ENCODE peak calls at places on chromosome 7, in ten cellular contexts. One of them, this sample, is unnamed.

GRCh38 chr7:146960747-146961416 is 844.3 kb downstream of the CNTNAP2 start:
- DNase-seq in endothelial cell: no peak
- DNase-seq in AG09309: no peak
- DNase-seq in ascending aorta: no peak
- DNase-seq in GM23338: peak
- DNase-seq in choroid plexus epithelial cell: no peak
- DNase-seq in cardiac fibroblast: no peak
- DNase-seq in colonic mucosa: no peak
- DNase-seq in brain microvascular endothelial cell: no peak
- DNase-seq in BJ: no peak
- DNase-seq in this sample: peak

GRCh38 chr7:128274246-128274889 is 33.3 kb downstream of the LEP start:
- DNase-seq in endothelial cell: no peak
- DNase-seq in AG09309: no peak
- DNase-seq in ascending aorta: no peak
- DNase-seq in GM23338: no peak
- DNase-seq in choroid plexus epithelial cell: no peak
- DNase-seq in cardiac fibroblast: no peak
- DNase-seq in colonic mucosa: no peak
- DNase-seq in brain microvascular endothelial cell: no peak
- DNase-seq in BJ: no peak
- DNase-seq in this sample: no peak

GRCh38 chr7:7897509-7897908 is 71.1 kb upstream of the GLCCI1 start:
- DNase-seq in endothelial cell: no peak
- DNase-seq in AG09309: no peak
- DNase-seq in ascending aorta: no peak
- DNase-seq in GM23338: peak
- DNase-seq in choroid plexus epithelial cell: no peak
- DNase-seq in cardiac fibroblast: no peak
- DNase-seq in colonic mucosa: no peak
- DNase-seq in brain microvascular endothelial cell: no peak
- DNase-seq in BJ: peak
- DNase-seq in this sample: no peak

GRCh38 chr7:155220881-155221280 is 76.8 kb upstream of the INSIG1 start:
- DNase-seq in endothelial cell: no peak
- DNase-seq in AG09309: no peak
- DNase-seq in ascending aorta: no peak
- DNase-seq in GM23338: no peak
- DNase-seq in choroid plexus epithelial cell: no peak
- DNase-seq in cardiac fibroblast: no peak
- DNase-seq in colonic mucosa: no peak
- DNase-seq in brain microvascular endothelial cell: no peak
- DNase-seq in BJ: no peak
- DNase-seq in this sample: no peak

GRCh38 chr7:3867847-3868246 is 566.8 kb downstream of the SDK1 start:
- DNase-seq in endothelial cell: no peak
- DNase-seq in AG09309: no peak
- DNase-seq in ascending aorta: no peak
- DNase-seq in GM23338: no peak
- DNase-seq in choroid plexus epithelial cell: peak
- DNase-seq in cardiac fibroblast: peak
- DNase-seq in colonic mucosa: peak
- DNase-seq in brain microvascular endothelial cell: no peak
- DNase-seq in BJ: no peak
- DNase-seq in this sample: no peak

GRCh38 chr7:158934628-158935027 is 78.3 kb downstream of the DYNC2I1 start:
- DNase-seq in endothelial cell: no peak
- DNase-seq in AG09309: no peak
- DNase-seq in ascending aorta: no peak
- DNase-seq in GM23338: no peak
- DNase-seq in choroid plexus epithelial cell: no peak
- DNase-seq in cardiac fibroblast: no peak
- DNase-seq in colonic mucosa: no peak
- DNase-seq in brain microvascular endothelial cell: no peak
- DNase-seq in BJ: no peak
- DNase-seq in this sample: no peak

GRCh38 chr7:130009848-130010688 is 41.1 kb downstream of the ZC3HC1 start:
- DNase-seq in endothelial cell: no peak
- DNase-seq in AG09309: peak
- DNase-seq in ascending aorta: no peak
- DNase-seq in GM23338: no peak
- DNase-seq in choroid plexus epithelial cell: peak
- DNase-seq in cardiac fibroblast: peak
- DNase-seq in colonic mucosa: peak
- DNase-seq in brain microvascular endothelial cell: peak
- DNase-seq in BJ: peak
- DNase-seq in this sample: no peak

GRCh38 chr7:136063337-136063666 is 86.1 kb upstream of the MTPN start:
- DNase-seq in endothelial cell: no peak
- DNase-seq in AG09309: no peak
- DNase-seq in ascending aorta: no peak
- DNase-seq in GM23338: no peak
- DNase-seq in choroid plexus epithelial cell: no peak
- DNase-seq in cardiac fibroblast: no peak
- DNase-seq in colonic mucosa: no peak
- DNase-seq in brain microvascular endothelial cell: no peak
- DNase-seq in BJ: no peak
- DNase-seq in this sample: no peak

GRCh38 chr7:100875356-100875751 is 451 bp downstream of the SRRT start:
- DNase-seq in endothelial cell: no peak
- DNase-seq in AG09309: no peak
- DNase-seq in ascending aorta: no peak
- DNase-seq in GM23338: peak
- DNase-seq in choroid plexus epithelial cell: no peak
- DNase-seq in cardiac fibroblast: no peak
- DNase-seq in colonic mucosa: no peak
- DNase-seq in brain microvascular endothelial cell: no peak
- DNase-seq in BJ: no peak
- DNase-seq in this sample: no peak

GRCh38 chr7:100874300-100874576 is 665 bp upstream of the SRRT start:
- DNase-seq in endothelial cell: no peak
- DNase-seq in AG09309: no peak
- DNase-seq in ascending aorta: no peak
- DNase-seq in GM23338: peak
- DNase-seq in choroid plexus epithelial cell: no peak
- DNase-seq in cardiac fibroblast: no peak
- DNase-seq in colonic mucosa: no peak
- DNase-seq in brain microvascular endothelial cell: no peak
- DNase-seq in BJ: no peak
- DNase-seq in this sample: no peak

GRCh38 chr7:100878013-100878412 is 3.1 kb downstream of the SRRT start:
- DNase-seq in endothelial cell: no peak
- DNase-seq in AG09309: no peak
- DNase-seq in ascending aorta: no peak
- DNase-seq in GM23338: no peak
- DNase-seq in choroid plexus epithelial cell: no peak
- DNase-seq in cardiac fibroblast: no peak
- DNase-seq in colonic mucosa: no peak
- DNase-seq in brain microvascular endothelial cell: no peak
- DNase-seq in BJ: no peak
- DNase-seq in this sample: no peak

GRCh38 chr7:100873599-100874299 is 1.2 kb upstream of the SRRT start:
- DNase-seq in endothelial cell: no peak
- DNase-seq in AG09309: no peak
- DNase-seq in ascending aorta: no peak
- DNase-seq in GM23338: no peak
- DNase-seq in choroid plexus epithelial cell: no peak
- DNase-seq in cardiac fibroblast: no peak
- DNase-seq in colonic mucosa: no peak
- DNase-seq in brain microvascular endothelial cell: no peak
- DNase-seq in BJ: no peak
- DNase-seq in this sample: no peak

GRCh38 chr7:100874577-100875355 is at the start of gene SRRT:
- DNase-seq in endothelial cell: peak
- DNase-seq in AG09309: peak
- DNase-seq in ascending aorta: peak
- DNase-seq in GM23338: peak
- DNase-seq in choroid plexus epithelial cell: peak
- DNase-seq in cardiac fibroblast: peak
- DNase-seq in colonic mucosa: peak
- DNase-seq in brain microvascular endothelial cell: peak
- DNase-seq in BJ: peak
- DNase-seq in this sample: peak
- TF ChIP-seq CTCF in endothelial cell: peak
- TF ChIP-seq CTCF in AG09309: peak
- TF ChIP-seq CTCF in ascending aorta: no peak
- TF ChIP-seq CTCF in GM23338: no peak
- TF ChIP-seq CTCF in choroid plexus epithelial cell: peak
- TF ChIP-seq CTCF in cardiac fibroblast: peak
- TF ChIP-seq CTCF in colonic mucosa: peak
- TF ChIP-seq CTCF in brain microvascular endothelial cell: peak
- TF ChIP-seq CTCF in BJ: peak
- TF ChIP-seq CTCF in this sample: no peak

GRCh38 chr7:116342125-116342524 is 131.8 kb downstream of the TES start:
- DNase-seq in endothelial cell: no peak
- DNase-seq in AG09309: no peak
- DNase-seq in ascending aorta: no peak
- DNase-seq in GM23338: no peak
- DNase-seq in choroid plexus epithelial cell: peak
- DNase-seq in cardiac fibroblast: no peak
- DNase-seq in colonic mucosa: no peak
- DNase-seq in brain microvascular endothelial cell: no peak
- DNase-seq in BJ: no peak
- DNase-seq in this sample: no peak

GRCh38 chr7:116339564-116339963 is 129.2 kb downstream of the TES start:
- DNase-seq in endothelial cell: no peak
- DNase-seq in AG09309: no peak
- DNase-seq in ascending aorta: no peak
- DNase-seq in GM23338: no peak
- DNase-seq in choroid plexus epithelial cell: peak
- DNase-seq in cardiac fibroblast: no peak
- DNase-seq in colonic mucosa: no peak
- DNase-seq in brain microvascular endothelial cell: no peak
- DNase-seq in BJ: no peak
- DNase-seq in this sample: no peak

GRCh38 chr7:116337800-116338199 is 127.5 kb downstream of the TES start:
- DNase-seq in endothelial cell: no peak
- DNase-seq in AG09309: no peak
- DNase-seq in ascending aorta: no peak
- DNase-seq in GM23338: no peak
- DNase-seq in choroid plexus epithelial cell: no peak
- DNase-seq in cardiac fibroblast: no peak
- DNase-seq in colonic mucosa: no peak
- DNase-seq in brain microvascular endothelial cell: no peak
- DNase-seq in BJ: no peak
- DNase-seq in this sample: no peak

GRCh38 chr7:116340201-116340847 is 130.0 kb downstream of the TES start:
- DNase-seq in endothelial cell: no peak
- DNase-seq in AG09309: no peak
- DNase-seq in ascending aorta: no peak
- DNase-seq in GM23338: no peak
- DNase-seq in choroid plexus epithelial cell: peak
- DNase-seq in cardiac fibroblast: peak
- DNase-seq in colonic mucosa: no peak
- DNase-seq in brain microvascular endothelial cell: no peak
- DNase-seq in BJ: no peak
- DNase-seq in this sample: no peak

DNA sequence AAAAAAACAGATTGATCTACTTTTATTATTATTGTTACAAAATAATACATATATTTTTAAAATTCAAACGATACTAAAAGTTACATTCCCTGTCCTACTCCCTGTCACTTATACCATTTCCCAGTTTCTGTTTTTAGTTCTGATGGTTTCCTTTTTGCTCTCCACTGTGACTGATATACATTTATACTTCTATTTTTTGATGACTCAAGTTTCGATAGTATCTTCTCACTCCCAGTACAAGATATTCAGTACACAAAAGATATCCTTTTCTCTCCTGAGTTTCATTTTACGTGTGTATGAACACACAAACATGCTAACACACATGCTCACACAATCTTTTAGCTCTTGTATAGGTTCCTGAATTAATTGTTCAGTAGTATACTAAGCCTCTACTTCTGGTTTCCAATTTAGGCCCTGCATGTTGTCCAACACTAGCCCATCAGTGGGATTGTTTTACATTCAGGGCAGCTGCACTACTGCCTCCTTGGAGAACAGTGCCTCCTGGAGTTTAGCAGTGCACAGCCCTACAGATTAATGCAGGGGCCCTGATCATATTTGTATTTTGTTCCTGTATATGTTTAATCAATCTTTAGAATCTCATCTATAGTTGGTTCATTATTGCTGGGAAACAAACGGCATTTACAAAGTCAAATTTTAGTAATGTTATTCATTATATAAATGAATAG is 131.0 kb downstream of the TES start:
- DNase-seq in endothelial cell: no peak
- DNase-seq in AG09309: no peak
- DNase-seq in ascending aorta: no peak
- DNase-seq in GM23338: no peak
- DNase-seq in choroid plexus epithelial cell: peak
- DNase-seq in cardiac fibroblast: peak
- DNase-seq in colonic mucosa: no peak
- DNase-seq in brain microvascular endothelial cell: no peak
- DNase-seq in BJ: no peak
- DNase-seq in this sample: no peak
- TF ChIP-seq CTCF in endothelial cell: no peak
- TF ChIP-seq CTCF in AG09309: peak
- TF ChIP-seq CTCF in ascending aorta: no peak
- TF ChIP-seq CTCF in GM23338: peak
- TF ChIP-seq CTCF in choroid plexus epithelial cell: peak
- TF ChIP-seq CTCF in cardiac fibroblast: peak
- TF ChIP-seq CTCF in colonic mucosa: no peak
- TF ChIP-seq CTCF in brain microvascular endothelial cell: peak
- TF ChIP-seq CTCF in BJ: no peak
- TF ChIP-seq CTCF in this sample: no peak

DNA sequence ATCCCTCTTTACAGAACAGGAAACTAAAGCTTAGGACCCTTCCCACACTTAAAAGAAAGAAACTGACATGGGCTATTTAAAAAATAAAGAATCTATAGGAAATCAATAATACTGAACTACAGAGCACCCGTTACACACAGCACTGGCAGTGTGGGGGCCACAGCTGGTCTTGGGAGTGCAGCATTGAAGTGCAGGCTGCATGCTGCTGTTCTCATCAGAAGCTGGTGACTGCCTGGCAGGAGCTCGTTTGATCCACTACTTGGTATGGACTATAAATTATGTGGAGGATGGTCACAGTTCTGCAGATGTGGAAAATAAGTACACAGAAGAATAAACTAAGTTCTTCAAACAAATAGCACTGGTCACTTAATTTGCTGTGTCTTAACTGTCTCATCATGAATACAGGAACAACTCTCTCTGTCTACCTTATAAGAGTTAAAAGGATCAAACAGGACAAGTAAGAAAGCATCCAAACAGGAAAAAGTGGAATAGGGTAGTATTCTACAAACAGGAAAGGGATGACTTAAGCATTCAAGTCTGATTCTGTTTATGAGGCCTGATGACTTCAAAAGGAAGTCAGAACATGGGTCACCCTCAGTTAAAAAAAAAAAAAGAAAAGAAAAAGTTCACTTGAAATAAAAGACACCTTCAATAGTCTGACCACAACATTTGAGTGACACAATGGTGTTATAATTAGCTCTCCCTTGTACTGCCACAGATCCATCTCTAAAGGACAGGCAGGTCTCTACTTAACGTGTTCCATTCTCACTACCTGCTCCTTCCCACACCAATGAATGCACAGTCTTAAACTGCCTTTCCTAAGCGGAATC is 21.0 kb downstream of the DOCK4 start:
- DNase-seq in endothelial cell: no peak
- DNase-seq in AG09309: no peak
- DNase-seq in ascending aorta: no peak
- DNase-seq in GM23338: no peak
- DNase-seq in choroid plexus epithelial cell: no peak
- DNase-seq in cardiac fibroblast: peak
- DNase-seq in colonic mucosa: no peak
- DNase-seq in brain microvascular endothelial cell: no peak
- DNase-seq in BJ: no peak
- DNase-seq in this sample: no peak
- TF ChIP-seq CTCF in endothelial cell: no peak
- TF ChIP-seq CTCF in AG09309: no peak
- TF ChIP-seq CTCF in ascending aorta: no peak
- TF ChIP-seq CTCF in GM23338: no peak
- TF ChIP-seq CTCF in choroid plexus epithelial cell: no peak
- TF ChIP-seq CTCF in cardiac fibroblast: no peak
- TF ChIP-seq CTCF in colonic mucosa: no peak
- TF ChIP-seq CTCF in brain microvascular endothelial cell: no peak
- TF ChIP-seq CTCF in BJ: no peak
- TF ChIP-seq CTCF in this sample: no peak

GRCh38 chr7:33981221-33981620 is 75.9 kb downstream of the BMPER start:
- DNase-seq in endothelial cell: no peak
- DNase-seq in AG09309: no peak
- DNase-seq in ascending aorta: no peak
- DNase-seq in GM23338: peak
- DNase-seq in choroid plexus epithelial cell: no peak
- DNase-seq in cardiac fibroblast: no peak
- DNase-seq in colonic mucosa: no peak
- DNase-seq in brain microvascular endothelial cell: no peak
- DNase-seq in BJ: no peak
- DNase-seq in this sample: no peak

GRCh38 chr7:33981686-33982424 is 76.5 kb downstream of the BMPER start:
- DNase-seq in endothelial cell: no peak
- DNase-seq in AG09309: peak
- DNase-seq in ascending aorta: no peak
- DNase-seq in GM23338: no peak
- DNase-seq in choroid plexus epithelial cell: peak
- DNase-seq in cardiac fibroblast: peak
- DNase-seq in colonic mucosa: no peak
- DNase-seq in brain microvascular endothelial cell: peak
- DNase-seq in BJ: no peak
- DNase-seq in this sample: no peak

GRCh38 chr7:33979300-33979806 is 74.0 kb downstream of the BMPER start:
- DNase-seq in endothelial cell: no peak
- DNase-seq in AG09309: no peak
- DNase-seq in ascending aorta: no peak
- DNase-seq in GM23338: no peak
- DNase-seq in choroid plexus epithelial cell: no peak
- DNase-seq in cardiac fibroblast: no peak
- DNase-seq in colonic mucosa: no peak
- DNase-seq in brain microvascular endothelial cell: no peak
- DNase-seq in BJ: no peak
- DNase-seq in this sample: no peak

GRCh38 chr7:33979807-33980355 is 74.5 kb downstream of the BMPER start:
- DNase-seq in endothelial cell: no peak
- DNase-seq in AG09309: peak
- DNase-seq in ascending aorta: no peak
- DNase-seq in GM23338: no peak
- DNase-seq in choroid plexus epithelial cell: peak
- DNase-seq in cardiac fibroblast: peak
- DNase-seq in colonic mucosa: no peak
- DNase-seq in brain microvascular endothelial cell: peak
- DNase-seq in BJ: peak
- DNase-seq in this sample: no peak

GRCh38 chr7:33982425-33982786 is 77.1 kb downstream of the BMPER start:
- DNase-seq in endothelial cell: no peak
- DNase-seq in AG09309: no peak
- DNase-seq in ascending aorta: no peak
- DNase-seq in GM23338: peak
- DNase-seq in choroid plexus epithelial cell: peak
- DNase-seq in cardiac fibroblast: peak
- DNase-seq in colonic mucosa: no peak
- DNase-seq in brain microvascular endothelial cell: peak
- DNase-seq in BJ: no peak
- DNase-seq in this sample: peak
- TF ChIP-seq CTCF in endothelial cell: peak
- TF ChIP-seq CTCF in AG09309: peak
- TF ChIP-seq CTCF in ascending aorta: no peak
- TF ChIP-seq CTCF in GM23338: peak
- TF ChIP-seq CTCF in choroid plexus epithelial cell: peak
- TF ChIP-seq CTCF in cardiac fibroblast: peak
- TF ChIP-seq CTCF in colonic mucosa: peak
- TF ChIP-seq CTCF in brain microvascular endothelial cell: peak
- TF ChIP-seq CTCF in BJ: peak
- TF ChIP-seq CTCF in this sample: peak